ENCODE peak calls at places on chromosomes 11 and 22, in eight cellular contexts. U, S, Z, C, O, I, B and V are unnamed samples.

GRCh38 chr22:39306456-39307361 is 12.7 kb downstream of the RPL3 start:
- DNase-seq in I (peak), C (peak), S (no peak), O (peak), Z (no peak), B (no peak), U (peak), V (no peak)

GRCh38 chr22:25153961-25154685 is 45.5 kb upstream of the CRYBB3 start:
- DNase-seq in C (peak), I (no peak), U (peak), Z (peak), O (peak), S (peak), B (no peak), V (no peak)

GRCh38 chr11:79413258-79413657 is 27.6 kb downstream of the TENM4 start:
- DNase-seq in O (peak), I (no peak), Z (peak), C (no peak), S (peak), U (peak), B (peak), V (peak)

GRCh38 chr11:1055109-1055703 is 18.7 kb upstream of the MUC6 start:
- DNase-seq in S (no peak), C (no peak), Z (peak), B (no peak), O (no peak), I (no peak), U (no peak), V (no peak)

GRCh38 chr11:12813371-12814225 is 139.4 kb downstream of the TEAD1 start:
- DNase-seq in S (peak), U (no peak), O (peak), C (no peak), I (no peak), Z (peak), B (no peak), V (no peak)

GRCh38 chr11:64767344-64768299 is 7.8 kb upstream of the PYGM start:
- DNase-seq in U (peak), S (peak), B (peak), I (peak), O (peak), Z (peak), C (peak), V (no peak)

GRCh38 chr11:2912498-2912897 is 16.7 kb downstream of the PHLDA2 start:
- DNase-seq in C (no peak), U (peak), I (no peak), B (no peak), O (no peak), Z (no peak), S (peak), V (no peak)

GRCh38 chr11:114479331-114479730 is 40.1 kb downstream of the REXO2 start:
- DNase-seq in U (no peak), Z (no peak), C (no peak), O (no peak), I (no peak), S (peak), B (no peak), V (no peak)

GRCh38 chr11:119478711-119479285 is 55.8 kb upstream of the THY1 start:
- DNase-seq in C (no peak), U (peak), I (no peak), O (no peak), B (no peak), Z (no peak), S (no peak), V (no peak)

GRCh38 chr11:2739531-2740274 is 39.9 kb upstream of the KCNQ1OT1 start:
- DNase-seq in I (no peak), C (no peak), B (peak), Z (peak), S (no peak), U (no peak), O (no peak), V (no peak)

GRCh38 chr11:44615913-44616806 is 50.7 kb downstream of the CD82 start:
- DNase-seq in U (no peak), B (peak), C (no peak), S (no peak), Z (no peak), O (no peak), I (no peak), V (no peak)

GRCh38 chr11:29963796-29964195 is 53.0 kb downstream of the KCNA4 start:
- DNase-seq in C (no peak), S (no peak), Z (no peak), B (no peak), O (no peak), U (no peak), I (no peak), V (no peak)

GRCh38 chr22:19120829-19121630 is 1.2 kb downstream of the DGCR2 start:
- DNase-seq in B (no peak), C (peak), S (peak), I (no peak), O (no peak), Z (no peak), U (peak), V (no peak)